ENCODE peak calls at places on chromosomes 4 and X, in four cellular contexts. A is GM19239; D is stimulated activated CD8-positive, alpha-beta memory T cell treated with anti-CD3 and anti-CD28 coated beads, Interleukin-2, amount 100 ng/mL, for 48 hours; M is type B pancreatic cell. B is an unnamed sample.

GRCh38 chr4:25656031-25656430 is 380 bp downstream of the SLC34A2 start:
- DNase-seq in A (no peak), D (no peak), M (no peak), B (no peak)

GRCh38 chr4:47218631-47219030 is 187.3 kb downstream of the GABRB1 start:
- DNase-seq in A (no peak), D (no peak), M (no peak), B (no peak)

GRCh38 chrX:118823263-118824172 is at the start of gene ZCCHC12:
- DNase-seq in A (no peak), D (no peak), M (peak), B (peak)

GRCh38 chr4:41644288-41644914 is 104.1 kb downstream of the PHOX2B start:
- DNase-seq in A (no peak), D (peak), M (peak), B (no peak)

GRCh38 chr4:128979934-128980333 is 113.4 kb downstream of the SCLT1 start:
- DNase-seq in A (no peak), D (no peak), M (no peak), B (no peak)

GRCh38 chr4:168803727-168804126 is 206.3 kb downstream of the CBR4 start:
- DNase-seq in A (no peak), D (no peak), M (no peak), B (no peak)

GRCh38 chr4:129387666-129388065 is 291.7 kb downstream of the C4orf33 start:
- DNase-seq in A (no peak), D (no peak), M (no peak), B (no peak)

GRCh38 chr4:1502501-1502886 is 96.3 kb upstream of the NKX1-1 start:
- DNase-seq in A (no peak), D (no peak), M (peak), B (no peak)

GRCh38 chrX:96715412-96715940 is 30.8 kb downstream of the DIAPH2 start:
- DNase-seq in A (no peak), D (no peak), M (no peak), B (no peak)

B was measured in GM12891.